ENCODE peak calls at places on chromosomes 5 and 9, in four cellular contexts. E, B, M and V are unnamed samples.

GRCh38 chr5:116303340-116303739 is 218.5 kb downstream of the COMMD10 start:
- DNase-seq in M (no peak), B (no peak), E (no peak), V (no peak)

GRCh38 chr5:81794246-81794645 is 43.3 kb upstream of the SSBP2 start:
- DNase-seq in B (no peak), E (no peak), M (no peak), V (no peak)

GRCh38 chr5:43209060-43209459 is 17.0 kb downstream of the NIM1K start:
- DNase-seq in M (no peak), B (no peak), E (no peak), V (no peak)

GRCh38 chr9:123662057-123662776 is 267.7 kb downstream of the DENND1A start:
- DNase-seq in M (no peak), E (no peak), B (no peak), V (no peak)

GRCh38 chr9:34992376-34992951 is 2.9 kb downstream of the DNAJB5 start:
- DNase-seq in M (no peak), B (peak), E (peak), V (peak)

GRCh38 chr5:107213025-107213424 is 457.7 kb downstream of the EFNA5 start:
- DNase-seq in E (no peak), M (no peak), B (no peak), V (no peak)

GRCh38 chr9:19637084-19637483 is 151.8 kb downstream of the SLC24A2 start:
- DNase-seq in M (no peak), B (no peak), E (no peak), V (no peak)

GRCh38 chr5:177300236-177300880 is 3.2 kb downstream of the RAB24 start:
- DNase-seq in M (no peak), B (no peak), E (peak), V (no peak)

GRCh38 chr5:64331597-64332277 is 166.1 kb downstream of the RNF180 start:
- DNase-seq in M (no peak), E (no peak), B (no peak), V (no peak)

GRCh38 chr9:134751630-134752029 is 110.0 kb downstream of the COL5A1 start:
- DNase-seq in E (no peak), B (no peak), M (no peak), V (no peak)

GRCh38 chr9:132647355-132647754 is 22.4 kb downstream of the DDX31 start:
- DNase-seq in B (no peak), E (no peak), M (no peak), V (no peak)

GRCh38 chr5:56480305-56481146 is 247.4 kb upstream of the ANKRD55 start:
- DNase-seq in M (no peak), E (no peak), B (peak), V (no peak)

GRCh38 chr5:159099049-159099760 is 511 bp downstream of the EBF1 start:
- DNase-seq in B (no peak), E (peak), M (no peak), V (peak)

GRCh38 chr5:75059887-75060286 is 7.5 kb upstream of the GCNT4 start:
- DNase-seq in E (no peak), B (no peak), M (no peak), V (no peak)

GRCh38 chr5:146770546-146770945 is 108.0 kb downstream of the PPP2R2B start:
- DNase-seq in E (no peak), B (no peak), M (no peak), V (no peak)

GRCh38 chr9:127179633-127180401 is 57.4 kb upstream of the ANGPTL2 start:
- DNase-seq in M (no peak), E (no peak), B (no peak), V (no peak)

GRCh38 chr5:76403963-76404693 is 1.0 kb downstream of the IQGAP2 start:
- DNase-seq in B (peak), M (peak), E (peak), V (peak)

GRCh38 chr9:95018099-95018927 is 291.8 kb downstream of the AOPEP start:
- DNase-seq in E (peak), B (peak), M (no peak), V (peak)

GRCh38 chr9:38385896-38386295 is 6.6 kb upstream of the ALDH1B1 start:
- DNase-seq in E (no peak), B (no peak), M (no peak), V (no peak)

GRCh38 chr9:90979614-90980013 is 178.0 kb downstream of the SYK start:
- DNase-seq in E (no peak), B (no peak), M (no peak), V (no peak)

GRCh38 chr9:35114921-35115341 is 731 bp downstream of the ATOSB start:
- DNase-seq in E (peak), M (no peak), B (no peak), V (peak)

GRCh38 chr5:6391151-6391550 is 12.8 kb upstream of the MED10 start:
- DNase-seq in B (no peak), M (no peak), E (no peak), V (no peak)

GRCh38 chr9:23088932-23089364 is 642.3 kb downstream of the DMRTA1 start:
- DNase-seq in B (no peak), E (no peak), M (peak), V (peak)

GRCh38 chr5:25963251-25964008 is 1075.0 kb downstream of the CDH9 start:
- DNase-seq in M (no peak), E (no peak), B (no peak), V (peak)

DNA sequence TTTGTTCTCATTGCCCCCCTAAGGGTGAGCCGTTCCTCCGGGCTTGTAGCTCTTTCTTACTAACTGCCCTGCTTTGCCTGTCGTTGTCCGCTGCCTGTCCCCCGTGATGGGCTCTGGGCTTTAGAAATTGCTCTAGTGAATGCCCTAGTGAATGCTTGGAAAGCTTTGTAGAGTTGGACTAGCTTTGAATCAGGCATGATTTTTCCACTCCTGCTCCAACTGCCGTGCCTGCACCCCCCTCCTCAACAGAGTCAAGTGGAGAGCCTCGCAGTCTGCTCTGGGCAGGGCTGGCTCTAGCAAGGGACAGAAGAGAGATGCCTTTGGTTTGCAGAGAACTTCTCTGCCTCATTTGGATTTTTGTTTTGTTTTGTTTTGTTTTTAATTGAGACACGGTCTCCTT is 46.8 kb upstream of the DAB2IP start:
- DNase-seq in E (no peak), M (no peak), B (no peak), V (no peak)
- TF ChIP-seq MAFK in E (no peak), M (no peak), B (no peak), V (no peak)

GRCh38 chr5:137234973-137235943 is 263.9 kb downstream of the SPOCK1 start:
- DNase-seq in M (no peak), B (no peak), E (no peak), V (no peak)

GRCh38 chr5:137236266-137236665 is 262.9 kb downstream of the SPOCK1 start:
- DNase-seq in M (no peak), B (no peak), E (no peak), V (no peak)

GRCh38 chr5:137228816-137229215 is 270.3 kb downstream of the SPOCK1 start:
- DNase-seq in M (no peak), B (no peak), E (no peak), V (no peak)

GRCh38 chr5:137233726-137234125 is 265.4 kb downstream of the SPOCK1 start:
- DNase-seq in E (no peak), M (no peak), B (no peak), V (no peak)

GRCh38 chr5:137231535-137231934 is 267.6 kb downstream of the SPOCK1 start:
- DNase-seq in M (no peak), B (no peak), E (no peak), V (no peak)
- TF ChIP-seq CHD2 in M (no peak), B (no peak), E (no peak), V (no peak)

GRCh38 chr5:86951761-86952160 is 315.9 kb upstream of the RASA1 start:
- DNase-seq in E (no peak), M (no peak), B (no peak), V (no peak)
- TF ChIP-seq MAFK in E (no peak), M (no peak), B (no peak), V (no peak)

GRCh38 chr9:27528278-27528885 is 1.2 kb downstream of the MOB3B start:
- DNase-seq in M (peak), E (peak), B (no peak), V (no peak)
- TF ChIP-seq CHD2 in M (no peak), E (no peak), B (no peak), V (no peak)

DNA sequence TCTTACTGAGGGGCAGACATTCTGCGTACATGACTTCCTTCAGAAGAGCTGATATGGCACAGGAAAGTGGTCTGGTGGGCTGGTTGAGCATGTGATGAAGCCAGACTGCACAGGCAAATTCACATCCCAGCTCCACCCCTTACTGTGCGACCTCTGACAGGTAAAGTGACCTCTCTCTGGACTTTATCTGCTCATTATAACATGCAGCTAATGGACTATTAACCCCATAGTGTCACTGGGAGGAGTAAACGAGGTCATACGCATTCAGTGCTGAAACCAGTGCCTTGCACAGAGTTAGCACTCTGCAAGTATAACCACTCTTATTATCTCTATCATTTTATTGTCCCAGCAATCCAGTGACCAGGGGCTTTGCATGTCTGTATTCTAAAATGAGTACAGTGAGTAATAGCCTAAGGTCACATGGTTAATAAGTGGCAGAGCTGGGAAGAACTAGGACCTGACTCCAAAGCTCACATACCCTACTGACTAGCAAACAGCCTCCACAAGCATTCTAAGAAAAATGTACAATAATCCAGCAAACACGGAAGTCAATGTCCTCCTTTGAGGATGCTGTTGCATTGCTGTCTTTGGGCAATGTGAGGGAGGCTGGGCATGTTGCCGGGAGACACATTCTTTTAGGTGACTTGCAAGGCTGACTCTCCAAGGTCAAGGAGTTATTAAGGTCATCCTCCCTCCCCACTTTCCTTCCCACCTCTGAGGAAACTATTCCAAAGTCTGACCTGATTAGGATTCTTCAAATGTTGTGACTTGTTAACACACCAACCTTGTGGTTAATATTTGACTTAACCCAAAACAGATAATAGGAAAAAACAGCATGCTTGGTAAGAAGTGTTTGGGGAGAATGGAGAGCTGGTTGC is 19.0 kb downstream of the GLRX start:
- DNase-seq in B (peak), E (no peak), M (no peak), V (peak)
- TF ChIP-seq MAFK in B (no peak), E (no peak), M (no peak), V (no peak)

GRCh38 chr9:69745716-69746538 is 13.9 kb downstream of the PTAR1 start:
- DNase-seq in M (no peak), B (peak), E (peak), V (no peak)
- TF ChIP-seq CHD2 in M (no peak), B (no peak), E (no peak), V (no peak)

DNA sequence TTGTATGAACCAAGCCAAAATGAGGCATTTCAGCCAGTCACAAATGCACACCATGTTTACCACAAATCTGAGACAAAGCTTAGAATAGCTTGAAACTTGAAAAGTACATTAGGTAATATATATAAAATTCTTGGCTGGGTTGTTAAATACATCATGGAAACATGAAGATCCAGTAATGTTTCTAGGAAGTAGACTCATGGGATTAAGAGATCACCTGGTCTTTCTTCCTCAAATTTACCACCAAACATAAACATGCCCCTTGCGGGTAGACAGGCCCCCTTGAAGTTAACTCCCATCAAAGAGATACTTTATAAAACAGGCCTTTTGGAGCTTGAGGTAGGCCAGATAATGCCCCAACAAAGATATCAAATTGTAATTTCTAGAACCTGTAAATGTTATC is 128.1 kb upstream of the TARS1 start:
- DNase-seq in E (no peak), B (no peak), M (no peak), V (no peak)
- TF ChIP-seq MAFK in E (no peak), B (no peak), M (no peak), V (no peak)